ENCODE peak calls at places on chromosomes 6 and 20, in seven cellular contexts. One of them, this sample, is unnamed.

GRCh38 chr6:113909224-113909856 is 52.2 kb downstream of the MARCKS start:
- DNase-seq in epithelial cell of esophagus: peak; percentile 57
- DNase-seq in progenitor cell of endocrine pancreas: no peak
- DNase-seq in neural crest cell: peak; percentile 35
- DNase-seq in CD8-positive, alpha-beta T cell: no peak
- DNase-seq in endodermal cell: no peak
- DNase-seq in WTC11: no peak
- DNase-seq in this sample: no peak

GRCh38 chr20:7624886-7625285 is 315.4 kb downstream of the HAO1 start:
- DNase-seq in WTC11: no peak
- DNase-seq in progenitor cell of endocrine pancreas: no peak
- DNase-seq in CD8-positive, alpha-beta T cell: no peak
- DNase-seq in endodermal cell: no peak
- DNase-seq in neural crest cell: no peak
- DNase-seq in epithelial cell of esophagus: peak; percentile 54
- DNase-seq in this sample: no peak

GRCh38 chr6:154232013-154232920 is 124.3 kb downstream of the IPCEF1 start:
- DNase-seq in neural crest cell: no peak
- DNase-seq in CD8-positive, alpha-beta T cell: no peak
- DNase-seq in WTC11: no peak
- DNase-seq in epithelial cell of esophagus: peak; percentile 59
- DNase-seq in progenitor cell of endocrine pancreas: no peak
- DNase-seq in endodermal cell: no peak
- DNase-seq in this sample: no peak

GRCh38 chr20:63772781-63773520 is 33.4 kb downstream of the SLC2A4RG start:
- DNase-seq in progenitor cell of endocrine pancreas: no peak
- DNase-seq in endodermal cell: no peak
- DNase-seq in epithelial cell of esophagus: peak; percentile 16
- DNase-seq in CD8-positive, alpha-beta T cell: no peak
- DNase-seq in neural crest cell: no peak
- DNase-seq in WTC11: no peak
- DNase-seq in this sample: no peak

GRCh38 chr6:29071831-29072723 is 15.0 kb downstream of the OR2B3 start:
- DNase-seq in neural crest cell: peak; percentile 11
- DNase-seq in WTC11: peak; percentile 60
- DNase-seq in epithelial cell of esophagus: peak; percentile 63
- DNase-seq in progenitor cell of endocrine pancreas: no peak
- DNase-seq in CD8-positive, alpha-beta T cell: no peak
- DNase-seq in endodermal cell: peak; percentile 85
- DNase-seq in this sample: no peak

GRCh38 chr6:28207244-28208179 is 17.6 kb upstream of the ZSCAN9 start:
- DNase-seq in endodermal cell: peak; percentile 88
- DNase-seq in WTC11: peak; percentile 64
- DNase-seq in CD8-positive, alpha-beta T cell: no peak
- DNase-seq in neural crest cell: peak; percentile 30
- DNase-seq in progenitor cell of endocrine pancreas: no peak
- DNase-seq in epithelial cell of esophagus: peak; percentile 54
- DNase-seq in this sample: no peak

GRCh38 chr6:36196049-36196879 is at the start of gene BRPF3:
- DNase-seq in epithelial cell of esophagus: peak; percentile 72
- DNase-seq in neural crest cell: peak; percentile 72
- DNase-seq in WTC11: peak; percentile 80
- DNase-seq in CD8-positive, alpha-beta T cell: peak; percentile 77
- DNase-seq in endodermal cell: peak; percentile 91
- DNase-seq in progenitor cell of endocrine pancreas: peak; percentile 78
- DNase-seq in this sample: no peak

GRCh38 chr6:157033428-157034140 is 256.4 kb downstream of the ARID1B start:
- DNase-seq in CD8-positive, alpha-beta T cell: no peak
- DNase-seq in WTC11: no peak
- DNase-seq in neural crest cell: no peak
- DNase-seq in epithelial cell of esophagus: no peak
- DNase-seq in progenitor cell of endocrine pancreas: no peak
- DNase-seq in endodermal cell: no peak
- DNase-seq in this sample: no peak

GRCh38 chr6:65570340-65570739 is 136.7 kb downstream of the EYS start:
- DNase-seq in CD8-positive, alpha-beta T cell: no peak
- DNase-seq in progenitor cell of endocrine pancreas: no peak
- DNase-seq in endodermal cell: no peak
- DNase-seq in epithelial cell of esophagus: no peak
- DNase-seq in neural crest cell: no peak
- DNase-seq in WTC11: no peak
- DNase-seq in this sample: no peak

GRCh38 chr6:53042112-53042511 is 23.1 kb upstream of the FBXO9 start:
- DNase-seq in CD8-positive, alpha-beta T cell: no peak
- DNase-seq in neural crest cell: no peak
- DNase-seq in progenitor cell of endocrine pancreas: no peak
- DNase-seq in endodermal cell: no peak
- DNase-seq in WTC11: no peak
- DNase-seq in epithelial cell of esophagus: peak; percentile 82
- DNase-seq in this sample: no peak

GRCh38 chr6:85403331-85404015 is 46.4 kb upstream of the NT5E start:
- DNase-seq in epithelial cell of esophagus: peak; percentile 90
- DNase-seq in endodermal cell: peak; percentile 59
- DNase-seq in neural crest cell: no peak
- DNase-seq in CD8-positive, alpha-beta T cell: no peak
- DNase-seq in WTC11: no peak
- DNase-seq in progenitor cell of endocrine pancreas: no peak
- DNase-seq in this sample: no peak

GRCh38 chr6:85405175-85405852 is 44.6 kb upstream of the NT5E start:
- DNase-seq in WTC11: no peak
- DNase-seq in epithelial cell of esophagus: no peak
- DNase-seq in CD8-positive, alpha-beta T cell: no peak
- DNase-seq in endodermal cell: no peak
- DNase-seq in neural crest cell: no peak
- DNase-seq in progenitor cell of endocrine pancreas: no peak
- DNase-seq in this sample: no peak

GRCh38 chr6:85405853-85406198 is 44.1 kb upstream of the NT5E start:
- DNase-seq in endodermal cell: no peak
- DNase-seq in progenitor cell of endocrine pancreas: no peak
- DNase-seq in neural crest cell: no peak
- DNase-seq in WTC11: no peak
- DNase-seq in epithelial cell of esophagus: no peak
- DNase-seq in CD8-positive, alpha-beta T cell: no peak
- DNase-seq in this sample: no peak

GRCh38 chr6:85402922-85403321 is 47.0 kb upstream of the NT5E start:
- DNase-seq in neural crest cell: no peak
- DNase-seq in CD8-positive, alpha-beta T cell: no peak
- DNase-seq in endodermal cell: no peak
- DNase-seq in epithelial cell of esophagus: peak; percentile 96
- DNase-seq in WTC11: no peak
- DNase-seq in progenitor cell of endocrine pancreas: no peak
- DNase-seq in this sample: no peak

DNA sequence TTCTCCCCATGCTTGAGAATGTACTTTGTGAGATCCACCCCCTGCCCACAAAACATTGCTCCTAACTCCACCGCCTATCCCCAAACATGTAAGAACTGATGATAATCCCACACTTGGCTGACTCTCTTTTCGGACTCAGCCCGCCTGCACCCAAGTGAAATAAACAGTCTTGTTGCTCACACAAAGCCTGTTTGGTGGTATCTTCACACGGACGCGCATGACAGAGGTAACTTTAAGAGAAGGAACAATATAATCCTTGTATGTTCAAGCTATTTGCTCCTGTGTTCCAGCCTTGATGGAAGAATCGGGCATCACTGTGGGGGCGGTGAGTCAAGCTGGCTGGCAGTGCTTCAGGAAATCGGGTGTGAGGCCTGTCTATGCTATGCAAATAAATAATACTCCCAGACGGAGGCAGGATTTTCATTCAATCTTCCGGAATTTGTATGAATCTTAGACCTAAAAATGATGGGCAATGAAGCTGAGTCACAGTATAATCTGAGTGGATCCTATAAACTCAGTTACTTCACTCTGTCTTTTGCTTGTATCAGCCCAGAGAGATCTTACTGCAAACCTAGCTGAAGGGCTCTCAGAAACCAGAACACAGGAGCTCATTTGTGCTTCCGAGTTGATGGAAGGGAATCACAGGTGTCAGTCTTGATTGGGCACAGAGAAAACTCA is 45.2 kb upstream of the NT5E start:
- DNase-seq in progenitor cell of endocrine pancreas: no peak
- DNase-seq in CD8-positive, alpha-beta T cell: no peak
- DNase-seq in WTC11: no peak
- DNase-seq in epithelial cell of esophagus: peak; percentile 96
- DNase-seq in endodermal cell: no peak
- DNase-seq in neural crest cell: no peak
- DNase-seq in this sample: no peak
- TF ChIP-seq CTCF in progenitor cell of endocrine pancreas: no peak
- TF ChIP-seq CTCF in CD8-positive, alpha-beta T cell: no peak
- TF ChIP-seq CTCF in WTC11: no peak
- TF ChIP-seq CTCF in epithelial cell of esophagus: no peak
- TF ChIP-seq CTCF in endodermal cell: no peak
- TF ChIP-seq CTCF in neural crest cell: no peak
- TF ChIP-seq CTCF in this sample: peak; percentile 59

GRCh38 chr20:50528129-50528528 is 17.9 kb downstream of the PTPN1 start:
- DNase-seq in epithelial cell of esophagus: no peak
- DNase-seq in WTC11: no peak
- DNase-seq in endodermal cell: no peak
- DNase-seq in progenitor cell of endocrine pancreas: no peak
- DNase-seq in neural crest cell: no peak
- DNase-seq in CD8-positive, alpha-beta T cell: no peak
- DNase-seq in this sample: no peak
- TF ChIP-seq CTCF in epithelial cell of esophagus: no peak
- TF ChIP-seq CTCF in WTC11: no peak
- TF ChIP-seq CTCF in endodermal cell: no peak
- TF ChIP-seq CTCF in progenitor cell of endocrine pancreas: no peak
- TF ChIP-seq CTCF in neural crest cell: no peak
- TF ChIP-seq CTCF in CD8-positive, alpha-beta T cell: no peak
- TF ChIP-seq CTCF in this sample: no peak

GRCh38 chr6:125707615-125708243 is 41.7 kb upstream of the HEY2 start:
- DNase-seq in WTC11: no peak
- DNase-seq in epithelial cell of esophagus: no peak
- DNase-seq in CD8-positive, alpha-beta T cell: no peak
- DNase-seq in endodermal cell: peak; percentile 59
- DNase-seq in neural crest cell: no peak
- DNase-seq in progenitor cell of endocrine pancreas: no peak
- DNase-seq in this sample: no peak

GRCh38 chr6:125714431-125715090 is 34.9 kb upstream of the HEY2 start:
- DNase-seq in WTC11: no peak
- DNase-seq in epithelial cell of esophagus: no peak
- DNase-seq in neural crest cell: no peak
- DNase-seq in CD8-positive, alpha-beta T cell: no peak
- DNase-seq in endodermal cell: no peak
- DNase-seq in progenitor cell of endocrine pancreas: no peak
- DNase-seq in this sample: no peak

DNA sequence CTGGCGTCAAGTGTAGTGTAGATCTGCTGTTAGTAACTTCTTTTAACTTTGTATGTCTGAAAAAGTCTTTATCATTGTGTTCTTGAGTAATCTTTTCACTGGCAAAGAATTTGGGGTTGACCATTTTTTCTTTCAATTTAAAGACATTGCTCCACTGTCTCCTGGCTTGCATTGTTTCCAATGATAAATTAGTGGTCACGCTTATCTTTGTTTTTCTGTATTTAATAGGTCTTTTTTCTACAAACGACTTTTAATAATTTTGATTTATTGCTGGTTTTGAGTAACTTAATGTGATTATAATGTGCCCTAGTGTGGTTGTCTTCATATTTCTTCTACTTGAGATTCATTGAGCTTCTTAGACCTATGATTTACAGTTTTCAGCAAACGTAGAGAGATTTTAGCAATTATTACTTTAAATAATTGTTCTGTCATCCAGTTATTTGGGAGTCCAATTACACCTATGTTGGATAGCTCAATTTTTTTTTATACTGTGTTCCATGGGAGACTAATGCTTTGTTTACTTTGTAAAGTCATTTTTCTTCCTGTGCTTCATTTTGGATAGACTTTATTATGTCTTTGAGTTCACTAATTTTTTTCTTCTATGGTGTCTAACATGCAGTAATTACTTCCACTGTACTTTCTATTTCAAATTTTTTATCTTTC is 38.3 kb upstream of the HEY2 start:
- DNase-seq in epithelial cell of esophagus: no peak
- DNase-seq in WTC11: no peak
- DNase-seq in neural crest cell: no peak
- DNase-seq in endodermal cell: no peak
- DNase-seq in progenitor cell of endocrine pancreas: no peak
- DNase-seq in CD8-positive, alpha-beta T cell: no peak
- DNase-seq in this sample: no peak
- TF ChIP-seq CTCF in epithelial cell of esophagus: no peak
- TF ChIP-seq CTCF in WTC11: no peak
- TF ChIP-seq CTCF in neural crest cell: no peak
- TF ChIP-seq CTCF in endodermal cell: no peak
- TF ChIP-seq CTCF in progenitor cell of endocrine pancreas: no peak
- TF ChIP-seq CTCF in CD8-positive, alpha-beta T cell: no peak
- TF ChIP-seq CTCF in this sample: no peak

GRCh38 chr6:82371799-82372508 is 8.3 kb downstream of the TPBG start:
- DNase-seq in progenitor cell of endocrine pancreas: no peak
- DNase-seq in CD8-positive, alpha-beta T cell: no peak
- DNase-seq in neural crest cell: no peak
- DNase-seq in epithelial cell of esophagus: peak; percentile 19
- DNase-seq in WTC11: no peak
- DNase-seq in endodermal cell: no peak
- DNase-seq in this sample: no peak

GRCh38 chr6:82372656-82373055 is 9.0 kb downstream of the TPBG start:
- DNase-seq in CD8-positive, alpha-beta T cell: no peak
- DNase-seq in epithelial cell of esophagus: no peak
- DNase-seq in progenitor cell of endocrine pancreas: no peak
- DNase-seq in endodermal cell: no peak
- DNase-seq in neural crest cell: no peak
- DNase-seq in WTC11: no peak
- DNase-seq in this sample: no peak

GRCh38 chr6:82376636-82377035 is 13.0 kb downstream of the TPBG start:
- DNase-seq in endodermal cell: no peak
- DNase-seq in CD8-positive, alpha-beta T cell: no peak
- DNase-seq in progenitor cell of endocrine pancreas: no peak
- DNase-seq in WTC11: no peak
- DNase-seq in epithelial cell of esophagus: no peak
- DNase-seq in neural crest cell: no peak
- DNase-seq in this sample: no peak

GRCh38 chr6:82370788-82371187 is 7.2 kb downstream of the TPBG start:
- DNase-seq in CD8-positive, alpha-beta T cell: no peak
- DNase-seq in WTC11: no peak
- DNase-seq in epithelial cell of esophagus: peak; percentile 34
- DNase-seq in endodermal cell: peak; percentile 55
- DNase-seq in neural crest cell: no peak
- DNase-seq in progenitor cell of endocrine pancreas: no peak
- DNase-seq in this sample: no peak

GRCh38 chr6:82374481-82374880 is 10.9 kb downstream of the TPBG start:
- DNase-seq in CD8-positive, alpha-beta T cell: no peak
- DNase-seq in progenitor cell of endocrine pancreas: no peak
- DNase-seq in neural crest cell: no peak
- DNase-seq in endodermal cell: no peak
- DNase-seq in epithelial cell of esophagus: no peak
- DNase-seq in WTC11: no peak
- DNase-seq in this sample: no peak
- TF ChIP-seq CTCF in CD8-positive, alpha-beta T cell: no peak
- TF ChIP-seq CTCF in progenitor cell of endocrine pancreas: no peak
- TF ChIP-seq CTCF in neural crest cell: no peak
- TF ChIP-seq CTCF in endodermal cell: no peak
- TF ChIP-seq CTCF in epithelial cell of esophagus: no peak
- TF ChIP-seq CTCF in WTC11: no peak
- TF ChIP-seq CTCF in this sample: no peak

This sample was measured in chondrocyte.